ENCODE peak calls at places on chromosomes 13 and 19, in ten cellular contexts. L, S, I, V, H, F, T, C, Y and N are unnamed samples.

GRCh38 chr19:36963262-36963661 is 47.1 kb downstream of the ZNF568 start:
- DNase-seq in L (no peak), S (no peak), I (no peak), V (no peak), H (peak; percentile 94), F (no peak), T (no peak), C (no peak), Y (no peak), N (no peak)

GRCh38 chr19:40143612-40144011 is 47.6 kb upstream of the MAP3K10 start:
- DNase-seq in L (no peak), S (no peak), I (no peak), V (no peak), H (no peak), F (no peak), T (no peak), C (no peak), Y (peak; percentile 8), N (peak; percentile 25)

GRCh38 chr13:101242720-101243119 is 173.6 kb downstream of the NALCN start:
- DNase-seq in L (no peak), S (peak; percentile 45), I (no peak), V (no peak), H (no peak), F (no peak), T (no peak), C (no peak), Y (no peak), N (no peak)

GRCh38 chr19:38993271-38993670 is 17.7 kb upstream of the FBXO17 start:
- DNase-seq in L (no peak), S (peak; percentile 83), I (no peak), V (no peak), H (no peak), F (no peak), T (no peak), C (no peak), Y (no peak), N (no peak)

GRCh38 chr13:39527961-39528720 is 74.9 kb downstream of the LHFPL6 start:
- DNase-seq in L (no peak), S (peak; percentile 98), I (no peak), V (no peak), H (no peak), F (no peak), T (no peak), C (no peak), Y (no peak), N (no peak)

GRCh38 chr13:102039264-102039663 is 362.6 kb downstream of the FGF14 start:
- DNase-seq in L (no peak), S (no peak), I (no peak), V (no peak), H (no peak), F (no peak), T (no peak), C (no peak), Y (no peak), N (no peak)

GRCh38 chr19:1449467-1450442 is at the start of gene APC2:
- DNase-seq in L (no peak), S (peak; percentile 50), I (peak; percentile 82), V (no peak), H (peak; percentile 88), F (no peak), T (no peak), C (no peak), Y (no peak), N (no peak)

GRCh38 chr19:41928221-41928683 is at the start of gene ERFL:
- DNase-seq in L (no peak), S (no peak), I (no peak), V (no peak), H (no peak), F (no peak), T (no peak), C (no peak), Y (no peak), N (no peak)

GRCh38 chr13:51781246-51782022 is 22.5 kb downstream of the DHRS12 start:
- DNase-seq in L (peak; percentile 31), S (peak; percentile 71), I (no peak), V (no peak), H (peak; percentile 19), F (no peak), T (no peak), C (no peak), Y (no peak), N (no peak)

GRCh38 chr19:1224847-1225246 is 13.0 kb downstream of the CBARP start:
- DNase-seq in L (no peak), S (no peak), I (no peak), V (no peak), H (no peak), F (no peak), T (no peak), C (no peak), Y (no peak), N (no peak)

GRCh38 chr13:36224730-36225129 is 10.4 kb upstream of the SOHLH2 start:
- DNase-seq in L (no peak), S (no peak), I (no peak), V (no peak), H (no peak), F (no peak), T (no peak), C (no peak), Y (no peak), N (no peak)

GRCh38 chr13:106350208-106350607 is 185.3 kb downstream of the EFNB2 start:
- DNase-seq in L (no peak), S (no peak), I (no peak), V (no peak), H (peak; percentile 79), F (no peak), T (no peak), C (no peak), Y (no peak), N (no peak)

GRCh38 chr13:57629821-57630235 is 1.7 kb upstream of the PCDH17 start:
- DNase-seq in L (peak; percentile 88), S (no peak), I (peak; percentile 97), V (peak; percentile 94), H (peak; percentile 82), F (no peak), T (no peak), C (no peak), Y (no peak), N (no peak)